ENCODE peak calls at places on chromosomes 3 and 15, in eight cellular contexts. A is upper lobe of left lung, T is GM23338, W is HCT116, E is SK-N-SH, H is HepG2, N is breast epithelium, Y is GM12878. X is an unnamed sample.

GRCh38 chr3:1955750-1956149 is 142.9 kb upstream of the CNTN4 start:
- DNase-seq in N (no peak), T (no peak), W (no peak), A (no peak), H (no peak), Y (no peak), E (no peak), X (no peak)

GRCh38 chr15:72118400-72118978 is at the start of gene SENP8:
- DNase-seq in A (peak; percentile 79), E (peak; percentile 80), T (peak; percentile 74), N (no peak), W (no peak), H (no peak), Y (no peak), X (no peak)

GRCh38 chr3:124461838-124462632 is 268.2 kb upstream of the UMPS start:
- DNase-seq in N (no peak), W (no peak), Y (no peak), A (no peak), T (no peak), H (no peak), E (no peak), X (no peak)

GRCh38 chr3:57787867-57788623 is 31.9 kb downstream of the SLMAP start:
- DNase-seq in N (no peak), A (no peak), H (no peak), W (no peak), T (no peak), Y (peak; percentile 57), E (peak; percentile 15), X (no peak)

GRCh38 chr15:47484997-47485396 is 232.3 kb upstream of the SEMA6D start:
- DNase-seq in W (no peak), N (no peak), H (no peak), T (no peak), E (no peak), A (no peak), Y (no peak), X (no peak)

GRCh38 chr3:192747145-192747544 is 19.8 kb upstream of the FGF12 start:
- DNase-seq in Y (no peak), H (no peak), T (peak; percentile 84), N (no peak), W (no peak), E (no peak), A (no peak), X (no peak)

GRCh38 chr3:46881819-46882376 is 4.4 kb downstream of the PTH1R start:
- DNase-seq in H (no peak), W (no peak), E (peak; percentile 83), N (no peak), A (peak; percentile 89), T (peak; percentile 70), Y (no peak), X (no peak)

GRCh38 chr3:120077726-120078125 is 16.5 kb downstream of the GSK3B start:
- DNase-seq in E (no peak), H (no peak), T (no peak), N (no peak), Y (no peak), A (no peak), W (no peak), X (no peak)

GRCh38 chr3:195868866-195869412 is 39.4 kb downstream of the TNK2 start:
- DNase-seq in T (no peak), N (no peak), W (no peak), A (peak; percentile 83), E (no peak), Y (no peak), H (no peak), X (no peak)

DNA sequence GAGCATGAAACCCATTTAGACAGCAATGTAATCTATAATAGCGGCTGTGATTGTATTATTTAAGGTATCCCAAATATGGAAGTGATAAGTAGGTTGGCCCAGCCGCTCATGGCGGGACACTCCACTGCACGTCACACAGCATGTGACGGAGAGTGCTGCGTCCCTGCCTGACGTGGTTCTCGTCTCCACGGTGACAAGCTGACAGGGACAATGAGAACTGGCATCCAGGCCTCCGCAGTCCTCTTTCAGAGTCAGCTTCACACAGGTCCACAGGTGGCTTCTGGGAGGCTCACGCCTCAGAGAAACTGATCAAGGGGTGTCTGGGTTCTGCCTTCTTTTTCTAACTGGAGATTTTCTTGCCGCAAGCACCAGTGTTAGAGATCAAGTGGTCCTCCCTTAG is 121.1 kb downstream of the ATP10A start:
- DNase-seq in Y (no peak), E (no peak), W (no peak), T (no peak), H (no peak), N (no peak), A (no peak), X (no peak)
- TF ChIP-seq POLR2AphosphoS5 in Y (no peak), E (no peak), W (no peak), T (no peak), H (no peak), N (no peak), A (no peak), X (no peak)

DNA sequence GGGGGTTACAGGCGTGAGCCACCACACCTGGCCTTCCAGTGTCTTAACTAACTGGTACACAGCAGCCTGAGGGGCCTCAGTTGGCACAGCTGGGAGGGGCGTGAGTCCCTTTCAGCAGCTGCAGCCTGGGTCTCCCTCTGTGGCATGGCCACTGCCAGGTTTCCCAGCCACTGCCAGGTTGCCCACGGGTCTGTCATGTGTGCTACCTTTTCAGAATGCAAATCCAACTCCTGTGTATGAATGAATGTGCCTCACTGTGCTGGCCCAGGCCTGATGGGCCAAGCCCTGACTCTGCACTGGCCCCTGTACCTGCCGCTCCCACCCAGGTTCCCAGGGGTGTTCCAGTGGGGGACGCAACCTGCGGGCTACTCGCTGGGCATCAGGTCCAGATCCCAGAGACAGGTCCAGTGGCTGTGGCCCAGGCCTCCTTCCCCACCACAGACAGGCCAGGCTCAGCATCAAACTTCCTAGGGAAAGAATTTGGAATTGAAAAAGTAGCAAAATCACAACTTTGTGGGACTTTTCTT is 26.0 kb downstream of the WHAMM start:
- DNase-seq in N (peak; percentile 16), A (no peak), T (no peak), Y (no peak), E (no peak), H (no peak), W (no peak), X (no peak)
- TF ChIP-seq POLR2AphosphoS5 in N (no peak), A (no peak), T (no peak), Y (no peak), E (no peak), H (no peak), W (no peak), X (no peak)

GRCh38 chr3:157605356-157605755 is 102.1 kb upstream of the VEPH1 start:
- DNase-seq in T (no peak), N (no peak), Y (no peak), E (no peak), W (no peak), H (no peak), A (no peak), X (no peak)

GRCh38 chr3:157611176-157611575 is 108.0 kb upstream of the VEPH1 start:
- DNase-seq in Y (no peak), A (no peak), N (no peak), H (no peak), E (no peak), T (no peak), W (no peak), X (no peak)

GRCh38 chr3:157602424-157602823 is 99.2 kb upstream of the VEPH1 start:
- DNase-seq in A (no peak), E (no peak), N (no peak), T (no peak), Y (no peak), H (no peak), W (no peak), X (no peak)

GRCh38 chr3:157608006-157608405 is 104.8 kb upstream of the VEPH1 start:
- DNase-seq in N (no peak), W (no peak), E (no peak), T (no peak), A (no peak), H (no peak), Y (no peak), X (no peak)

DNA sequence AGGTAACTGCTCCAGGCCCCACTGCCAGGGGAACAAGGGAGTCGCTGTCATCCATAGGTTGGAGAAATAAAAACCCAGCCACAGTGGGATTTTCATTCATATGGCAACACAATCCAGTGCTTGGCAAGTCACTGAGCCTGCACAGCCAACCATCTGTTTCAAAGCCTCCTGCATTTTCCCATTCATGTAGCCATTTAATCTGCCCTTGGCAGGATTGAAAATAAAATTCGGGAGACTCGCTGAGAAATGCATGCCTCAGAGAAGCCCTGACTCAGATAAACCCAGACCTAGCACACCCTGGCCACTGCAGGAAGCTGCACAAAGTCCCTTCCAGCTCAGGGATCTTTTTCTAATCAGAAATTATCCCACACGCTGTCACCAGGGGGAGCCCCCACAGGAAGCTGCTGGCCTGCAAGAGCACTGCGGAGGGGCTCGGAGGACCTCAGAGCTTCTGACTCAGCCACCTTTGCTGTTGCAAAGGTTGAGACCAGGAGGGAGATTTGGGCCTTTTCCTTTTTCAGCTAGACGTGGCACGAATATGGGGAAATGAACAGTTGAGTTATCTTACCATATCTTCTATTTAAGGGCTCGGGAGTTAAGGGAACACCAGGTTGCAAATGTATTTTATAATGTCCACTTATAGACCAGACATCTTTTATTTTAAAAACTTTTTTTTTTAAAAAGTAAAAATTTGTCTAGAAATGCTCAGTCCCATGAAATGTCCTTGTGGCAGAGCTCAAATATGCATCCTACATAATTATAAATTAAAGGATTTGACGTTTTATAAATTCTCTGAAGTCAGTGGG is 103.4 kb upstream of the VEPH1 start:
- DNase-seq in E (peak; percentile 64), H (peak; percentile 47), W (peak; percentile 54), A (no peak), Y (no peak), T (peak; percentile 90), N (no peak), X (peak; percentile 10)
- TF ChIP-seq POLR2AphosphoS5 in E (no peak), H (no peak), W (no peak), A (no peak), Y (no peak), T (no peak), N (no peak), X (no peak)

DNA sequence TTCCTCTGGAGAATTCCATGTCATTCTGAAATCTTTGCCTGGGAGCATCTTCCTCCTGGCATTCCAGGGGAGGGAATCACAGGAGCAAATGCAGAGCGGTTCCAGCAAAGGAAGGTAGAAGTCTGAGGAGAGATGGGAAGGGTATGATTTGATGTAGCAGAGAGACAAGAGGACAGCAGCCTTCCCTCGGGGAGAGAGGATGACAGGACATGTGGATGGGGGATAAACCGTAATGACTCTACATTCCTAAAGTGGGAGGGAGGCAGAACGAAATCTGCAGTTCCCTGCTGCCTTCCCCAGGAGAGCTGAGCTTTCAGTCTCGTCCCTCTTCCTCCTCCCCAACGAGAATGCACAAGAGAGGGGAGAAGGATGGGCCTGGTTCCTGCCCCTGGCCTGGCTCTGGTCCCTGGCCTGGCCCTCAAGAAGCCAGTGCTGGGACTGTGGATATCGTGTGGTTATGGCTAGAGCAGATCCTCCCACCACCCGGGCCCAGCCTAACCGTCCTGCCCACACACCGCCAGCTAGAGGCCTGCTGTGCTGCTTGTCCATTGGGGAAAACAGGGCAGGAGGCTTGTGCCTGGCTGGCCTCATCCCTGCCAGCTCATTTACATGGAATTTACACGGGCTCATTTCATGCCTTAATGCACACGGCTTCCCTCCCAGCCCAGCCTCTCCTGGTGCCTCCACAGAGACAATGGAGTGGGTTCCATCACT is 26.6 kb downstream of the SEMA7A start:
- DNase-seq in E (no peak), W (no peak), Y (no peak), T (peak; percentile 29), A (peak; percentile 37), H (peak; percentile 22), N (no peak), X (no peak)
- TF ChIP-seq POLR2AphosphoS5 in E (no peak), W (no peak), Y (peak; percentile 23), T (no peak), A (no peak), H (no peak), N (no peak), X (no peak)